ENCODE peak calls at places on chromosomes 6 and 20, in four cellular contexts. W, O, N and M are unnamed samples.

GRCh38 chr6:139539852-139540251 is 165.4 kb upstream of the CITED2 start:
- DNase-seq in O (peak), N (no peak), W (peak), M (no peak)

GRCh38 chr6:22313796-22314195 is 17.0 kb upstream of the PRL start:
- DNase-seq in O (no peak), W (no peak), N (no peak), M (no peak)

GRCh38 chr20:54069501-54069971 is 858 bp downstream of the BCAS1 start:
- DNase-seq in O (peak), N (no peak), W (no peak), M (no peak)

GRCh38 chr20:7926767-7927166 is 13.5 kb downstream of the HAO1 start:
- DNase-seq in W (no peak), N (peak), O (no peak), M (peak)

GRCh38 chr6:74073896-74074295 is 377.9 kb downstream of the CD109 start:
- DNase-seq in O (no peak), N (no peak), W (no peak), M (no peak)

GRCh38 chr6:160520043-160520904 is 143.8 kb downstream of the LPA start:
- DNase-seq in N (peak), O (peak), W (peak), M (peak)

GRCh38 chr20:56636701-56637100 is 7.6 kb downstream of the TFAP2C start:
- DNase-seq in O (no peak), W (no peak), N (no peak), M (no peak)

GRCh38 chr20:44501448-44501847 is 20.4 kb downstream of the SERINC3 start:
- DNase-seq in N (no peak), W (no peak), O (no peak), M (no peak)

GRCh38 chr6:134063966-134064445 is 11.6 kb upstream of the SLC2A12 start:
- DNase-seq in N (peak), W (peak), O (peak), M (peak)

GRCh38 chr6:111481836-111482235 is 1.2 kb downstream of the REV3L start:
- DNase-seq in N (no peak), W (no peak), O (no peak), M (no peak)

GRCh38 chr6:154460306-154461071 is 50.0 kb downstream of the CNKSR3 start:
- DNase-seq in N (no peak), W (no peak), O (no peak), M (no peak)

GRCh38 chr20:63357921-63358905 is 2.9 kb downstream of the CHRNA4 start:
- DNase-seq in W (no peak), O (no peak), N (no peak), M (peak)

GRCh38 chr6:166459272-166459671 is 76.5 kb upstream of the MPC1 start:
- DNase-seq in N (no peak), O (no peak), W (no peak), M (no peak)

GRCh38 chr20:56634735-56635422 is 5.8 kb downstream of the TFAP2C start:
- DNase-seq in W (no peak), O (peak), N (no peak), M (no peak)

GRCh38 chr20:38729767-38730166 is 5.5 kb downstream of the SLC32A1 start:
- DNase-seq in N (no peak), O (no peak), W (no peak), M (no peak)

GRCh38 chr20:47558699-47559098 is 57.0 kb downstream of the NCOA3 start:
- DNase-seq in W (no peak), O (no peak), N (no peak), M (no peak)

GRCh38 chr6:159680104-159680503 is 12.9 kb downstream of the SOD2 start:
- DNase-seq in W (no peak), N (no peak), O (no peak), M (no peak)

GRCh38 chr20:1467355-1468116 is 887 bp upstream of the NSFL1C start:
- DNase-seq in N (no peak), O (peak), W (peak), M (peak)

GRCh38 chr20:63854069-63854765 is 7.1 kb upstream of the ABHD16B start:
- DNase-seq in N (no peak), W (no peak), O (no peak), M (no peak)

GRCh38 chr20:36591854-36592641 is 13.5 kb upstream of the RAB5IF start:
- DNase-seq in N (no peak), O (peak), W (no peak), M (no peak)

GRCh38 chr20:16283978-16284377 is 289.3 kb downstream of the KIF16B start:
- DNase-seq in N (no peak), W (no peak), O (no peak), M (peak)

GRCh38 chr20:31680286-31681127 is 42.2 kb downstream of the BCL2L1 start:
- DNase-seq in W (no peak), O (no peak), N (no peak), M (no peak)

GRCh38 chr6:135159531-135159930 is 21.6 kb upstream of the MYB start:
- DNase-seq in O (no peak), N (peak), W (no peak), M (no peak)

GRCh38 chr20:19849341-19850189 is 91.5 kb downstream of the RIN2 start:
- DNase-seq in O (no peak), N (no peak), W (no peak), M (peak)

GRCh38 chr20:48052492-48052870 is 267.2 kb upstream of the SULF2 start:
- DNase-seq in W (no peak), O (no peak), N (no peak), M (no peak)

GRCh38 chr20:19758888-19759331 is 852 bp downstream of the RIN2 start:
- DNase-seq in O (peak), W (peak), N (no peak), M (peak)

GRCh38 chr6:18674346-18674745 is 287.2 kb downstream of the RNF144B start:
- DNase-seq in O (no peak), W (no peak), N (no peak), M (no peak)

GRCh38 chr6:156017838-156018237 is 562.2 kb upstream of the NOX3 start:
- DNase-seq in O (no peak), W (no peak), N (no peak), M (no peak)

GRCh38 chr20:61252601-61253263 is 671 bp downstream of the CDH4 start:
- DNase-seq in O (no peak), W (no peak), N (no peak), M (no peak)

DNA sequence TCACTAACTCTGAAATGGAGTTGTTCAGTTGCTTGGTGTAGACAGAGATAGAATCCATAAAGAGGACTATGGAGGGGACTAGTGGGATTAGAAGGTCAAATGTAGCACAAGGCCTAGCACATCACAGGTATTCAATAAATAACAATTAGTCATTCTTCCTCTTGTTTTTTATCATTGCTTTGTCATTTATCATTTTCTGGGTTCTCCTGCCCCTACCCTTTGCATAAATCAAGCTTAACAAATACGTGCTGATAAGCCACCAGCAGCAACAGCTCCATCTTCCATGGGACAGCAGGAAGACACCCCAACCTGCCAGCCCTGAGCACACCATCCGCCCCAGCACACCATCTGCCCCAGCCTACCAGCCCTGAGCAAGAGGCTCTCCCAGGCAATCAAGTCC is 23.1 kb downstream of the TRAM2 start:
- DNase-seq in N (no peak), W (no peak), O (no peak), M (no peak)
- H3K27ac ChIP-seq in N (peak), W (no peak), O (no peak), M (no peak)

DNA sequence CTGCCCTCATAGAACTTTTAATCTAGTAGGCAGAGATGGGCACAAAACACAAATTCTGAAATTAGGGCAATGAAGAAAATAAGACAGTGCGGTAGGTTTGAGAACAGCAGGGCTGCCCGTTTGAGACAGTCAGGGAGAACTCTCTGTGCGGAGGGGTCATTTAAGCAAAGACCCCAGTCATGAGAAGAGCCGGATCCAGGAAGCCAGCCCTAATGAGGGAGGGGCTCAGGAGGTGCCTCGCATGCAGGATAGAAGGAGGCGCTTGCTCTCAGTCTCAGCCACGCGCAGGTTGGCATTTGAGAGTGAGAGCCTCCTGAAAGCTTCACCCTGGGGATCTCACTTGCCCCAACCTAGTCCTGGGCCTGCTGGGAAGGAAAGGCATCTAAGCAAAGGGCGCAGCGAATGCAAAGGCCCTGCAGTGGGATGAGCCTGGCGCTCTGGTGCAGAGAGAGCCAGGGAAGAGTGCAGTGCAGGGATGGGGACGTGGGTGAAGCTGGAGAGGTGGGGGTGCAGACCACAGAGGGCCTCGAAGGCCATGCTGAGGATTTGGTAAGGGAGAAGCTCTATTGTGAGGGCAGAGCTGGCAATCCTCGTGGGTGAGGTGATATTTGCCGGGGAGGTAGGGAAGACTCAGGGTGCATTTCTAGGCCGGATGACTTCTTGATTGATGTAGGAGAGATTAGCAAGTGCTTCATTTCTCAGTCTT is 130.0 kb upstream of the PTPN1 start:
- DNase-seq in O (no peak), N (no peak), W (no peak), M (no peak)
- H3K27ac ChIP-seq in O (no peak), N (no peak), W (no peak), M (peak)

GRCh38 chr6:90294989-90295853 is 1.4 kb downstream of the BACH2 start:
- DNase-seq in W (peak), O (no peak), N (peak), M (peak)
- H3K27ac ChIP-seq in W (no peak), O (no peak), N (peak), M (peak)

DNA sequence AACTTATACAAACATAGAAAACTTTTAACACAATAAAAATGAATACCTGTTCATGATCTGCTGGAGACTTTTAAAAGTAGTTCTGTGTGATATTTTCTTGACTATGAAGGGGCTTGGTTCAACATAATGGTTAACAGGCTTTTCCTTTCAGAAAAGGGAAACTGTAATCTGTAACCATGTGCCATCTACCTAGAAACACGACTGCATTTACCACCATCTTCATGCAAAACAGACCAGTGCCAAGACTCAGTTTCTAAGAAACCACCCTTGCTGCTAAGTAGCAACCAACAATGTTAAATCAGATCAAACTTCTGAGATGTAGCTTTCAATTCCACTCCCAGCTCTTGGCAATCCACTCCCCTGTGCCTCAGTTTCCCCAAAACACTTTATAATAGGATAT is 15.7 kb downstream of the STAU1 start:
- DNase-seq in N (no peak), O (no peak), W (no peak), M (no peak)
- H3K27ac ChIP-seq in N (no peak), O (no peak), W (no peak), M (no peak)

GRCh38 chr6:53244532-53244931 is 95.9 kb upstream of the GCM1 start:
- DNase-seq in W (no peak), O (no peak), N (peak), M (no peak)
- H3K27ac ChIP-seq in W (no peak), O (no peak), N (peak), M (no peak)

GRCh38 chr6:98036344-98036743 is 753.3 kb upstream of the MMS22L start:
- DNase-seq in N (no peak), O (peak), W (no peak), M (no peak)
- H3K27ac ChIP-seq in N (no peak), O (peak), W (no peak), M (no peak)

DNA sequence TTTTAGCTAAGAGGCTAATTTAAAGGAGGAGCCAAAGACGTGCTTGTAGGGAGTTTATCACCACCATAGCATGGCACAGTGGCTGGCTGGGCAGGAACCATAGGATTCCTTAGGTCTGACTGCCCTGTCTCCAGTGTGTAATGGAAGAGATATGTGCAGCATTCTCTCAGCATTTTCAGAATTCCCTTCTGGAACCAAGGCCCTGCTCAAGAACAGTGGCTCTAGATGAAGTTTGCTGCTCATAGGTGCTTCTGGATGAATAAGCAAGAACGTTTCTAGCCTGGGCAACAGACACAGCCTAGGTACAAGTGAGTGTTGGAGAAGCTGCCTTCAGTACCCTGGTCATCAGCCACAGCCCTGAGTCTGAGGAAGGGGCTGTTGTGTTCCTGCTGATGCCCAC is 69.1 kb downstream of the LCA5 start:
- DNase-seq in N (no peak), O (no peak), W (no peak), M (no peak)
- H3K27ac ChIP-seq in N (no peak), O (no peak), W (no peak), M (no peak)